ENCODE peak calls at places on chromosomes 12 and 14, in eight cellular contexts. One of them, this sample, is unnamed.

GRCh38 chr12:57614178-57614947 is 3.1 kb downstream of the ARHGEF25 start:
- DNase-seq in fibroblast of lung: no peak
- DNase-seq in MM.1S: peak; percentile 30
- DNase-seq in lower lobe of right lung: no peak
- DNase-seq in breast epithelium: no peak
- DNase-seq in transverse colon: no peak
- DNase-seq in Peyer's patch: no peak
- DNase-seq in cardiac muscle cell: no peak
- DNase-seq in this sample: no peak

GRCh38 chr12:116143883-116144266 is 133.6 kb downstream of the MED13L start:
- DNase-seq in MM.1S: no peak
- DNase-seq in fibroblast of lung: peak; percentile 64
- DNase-seq in lower lobe of right lung: no peak
- DNase-seq in transverse colon: no peak
- DNase-seq in Peyer's patch: no peak
- DNase-seq in breast epithelium: no peak
- DNase-seq in cardiac muscle cell: peak; percentile 62
- DNase-seq in this sample: no peak

GRCh38 chr14:24192933-24193332 is 2.3 kb downstream of the TM9SF1 start:
- DNase-seq in transverse colon: no peak
- DNase-seq in fibroblast of lung: no peak
- DNase-seq in breast epithelium: no peak
- DNase-seq in Peyer's patch: no peak
- DNase-seq in lower lobe of right lung: no peak
- DNase-seq in MM.1S: no peak
- DNase-seq in cardiac muscle cell: no peak
- DNase-seq in this sample: no peak

GRCh38 chr14:24434676-24435075 is 4.9 kb downstream of the KHNYN start:
- DNase-seq in transverse colon: no peak
- DNase-seq in cardiac muscle cell: no peak
- DNase-seq in lower lobe of right lung: no peak
- DNase-seq in fibroblast of lung: no peak
- DNase-seq in Peyer's patch: no peak
- DNase-seq in MM.1S: no peak
- DNase-seq in breast epithelium: no peak
- DNase-seq in this sample: no peak

GRCh38 chr12:62190921-62191746 is 69.1 kb upstream of the USP15 start:
- DNase-seq in breast epithelium: no peak
- DNase-seq in fibroblast of lung: no peak
- DNase-seq in lower lobe of right lung: peak; percentile 48
- DNase-seq in MM.1S: no peak
- DNase-seq in transverse colon: no peak
- DNase-seq in Peyer's patch: peak; percentile 47
- DNase-seq in cardiac muscle cell: no peak
- DNase-seq in this sample: no peak

GRCh38 chr14:74281069-74281468 is 21.7 kb downstream of the ABCD4 start:
- DNase-seq in lower lobe of right lung: no peak
- DNase-seq in Peyer's patch: no peak
- DNase-seq in transverse colon: no peak
- DNase-seq in breast epithelium: no peak
- DNase-seq in MM.1S: no peak
- DNase-seq in cardiac muscle cell: no peak
- DNase-seq in fibroblast of lung: no peak
- DNase-seq in this sample: no peak

GRCh38 chr14:67228325-67228984 is 12.8 kb upstream of the PALS1 start:
- DNase-seq in Peyer's patch: no peak
- DNase-seq in MM.1S: no peak
- DNase-seq in lower lobe of right lung: no peak
- DNase-seq in cardiac muscle cell: no peak
- DNase-seq in breast epithelium: no peak
- DNase-seq in transverse colon: no peak
- DNase-seq in fibroblast of lung: no peak
- DNase-seq in this sample: no peak

GRCh38 chr14:30064454-30064853 is 136.8 kb upstream of the PRKD1 start:
- DNase-seq in lower lobe of right lung: no peak
- DNase-seq in fibroblast of lung: no peak
- DNase-seq in MM.1S: peak; percentile 16
- DNase-seq in breast epithelium: no peak
- DNase-seq in Peyer's patch: no peak
- DNase-seq in cardiac muscle cell: peak; percentile 22
- DNase-seq in transverse colon: no peak
- DNase-seq in this sample: no peak

GRCh38 chr12:128938886-128939285 is 85.6 kb downstream of the GLT1D1 start:
- DNase-seq in fibroblast of lung: no peak
- DNase-seq in lower lobe of right lung: no peak
- DNase-seq in MM.1S: no peak
- DNase-seq in transverse colon: no peak
- DNase-seq in cardiac muscle cell: no peak
- DNase-seq in breast epithelium: no peak
- DNase-seq in Peyer's patch: no peak
- DNase-seq in this sample: no peak

GRCh38 chr12:69540606-69541386 is 44.5 kb upstream of the CCT2 start:
- DNase-seq in Peyer's patch: no peak
- DNase-seq in breast epithelium: no peak
- DNase-seq in MM.1S: no peak
- DNase-seq in cardiac muscle cell: peak; percentile 44
- DNase-seq in fibroblast of lung: peak; percentile 71
- DNase-seq in transverse colon: no peak
- DNase-seq in lower lobe of right lung: no peak
- DNase-seq in this sample: no peak

GRCh38 chr14:77498984-77499527 is 440 bp upstream of the ISM2 start:
- DNase-seq in transverse colon: no peak
- DNase-seq in breast epithelium: no peak
- DNase-seq in MM.1S: no peak
- DNase-seq in lower lobe of right lung: no peak
- DNase-seq in cardiac muscle cell: no peak
- DNase-seq in Peyer's patch: no peak
- DNase-seq in fibroblast of lung: no peak
- DNase-seq in this sample: no peak

GRCh38 chr12:31906581-31907286 is 52.5 kb upstream of the RESF1 start:
- DNase-seq in cardiac muscle cell: peak; percentile 65
- DNase-seq in transverse colon: no peak
- DNase-seq in MM.1S: no peak
- DNase-seq in breast epithelium: no peak
- DNase-seq in Peyer's patch: no peak
- DNase-seq in lower lobe of right lung: peak; percentile 53
- DNase-seq in fibroblast of lung: no peak
- DNase-seq in this sample: peak; percentile 9

GRCh38 chr12:108117163-108117849 is 11.8 kb upstream of the WSCD2 start:
- DNase-seq in MM.1S: no peak
- DNase-seq in lower lobe of right lung: no peak
- DNase-seq in breast epithelium: no peak
- DNase-seq in Peyer's patch: no peak
- DNase-seq in fibroblast of lung: no peak
- DNase-seq in cardiac muscle cell: no peak
- DNase-seq in transverse colon: no peak
- DNase-seq in this sample: no peak

GRCh38 chr12:6772729-6773661 is 675 bp downstream of the LAG3 start:
- DNase-seq in fibroblast of lung: no peak
- DNase-seq in transverse colon: no peak
- DNase-seq in MM.1S: no peak
- DNase-seq in Peyer's patch: no peak
- DNase-seq in breast epithelium: no peak
- DNase-seq in lower lobe of right lung: no peak
- DNase-seq in cardiac muscle cell: no peak
- DNase-seq in this sample: no peak

GRCh38 chr12:71214511-71215285 is 56.9 kb upstream of the TSPAN8 start:
- DNase-seq in MM.1S: no peak
- DNase-seq in fibroblast of lung: no peak
- DNase-seq in breast epithelium: no peak
- DNase-seq in transverse colon: peak; percentile 62
- DNase-seq in cardiac muscle cell: no peak
- DNase-seq in lower lobe of right lung: no peak
- DNase-seq in Peyer's patch: no peak
- DNase-seq in this sample: no peak

GRCh38 chr12:40375076-40375475 is 150.3 kb downstream of the LRRK2 start:
- DNase-seq in breast epithelium: no peak
- DNase-seq in MM.1S: no peak
- DNase-seq in cardiac muscle cell: peak; percentile 5
- DNase-seq in Peyer's patch: no peak
- DNase-seq in fibroblast of lung: no peak
- DNase-seq in lower lobe of right lung: no peak
- DNase-seq in transverse colon: no peak
- DNase-seq in this sample: no peak

GRCh38 chr12:43325786-43326185 is 226.2 kb downstream of the ADAMTS20 start:
- DNase-seq in fibroblast of lung: no peak
- DNase-seq in cardiac muscle cell: no peak
- DNase-seq in breast epithelium: no peak
- DNase-seq in lower lobe of right lung: no peak
- DNase-seq in MM.1S: no peak
- DNase-seq in Peyer's patch: no peak
- DNase-seq in transverse colon: no peak
- DNase-seq in this sample: no peak

GRCh38 chr12:114316076-114316475 is 89.9 kb downstream of the TBX5 start:
- DNase-seq in Peyer's patch: no peak
- DNase-seq in transverse colon: no peak
- DNase-seq in fibroblast of lung: peak; percentile 43
- DNase-seq in lower lobe of right lung: no peak
- DNase-seq in breast epithelium: no peak
- DNase-seq in MM.1S: no peak
- DNase-seq in cardiac muscle cell: peak; percentile 63
- DNase-seq in this sample: no peak

GRCh38 chr12:132071001-132071810 is 72.9 kb downstream of the DDX51 start:
- DNase-seq in transverse colon: no peak
- DNase-seq in breast epithelium: no peak
- DNase-seq in fibroblast of lung: no peak
- DNase-seq in MM.1S: no peak
- DNase-seq in lower lobe of right lung: no peak
- DNase-seq in Peyer's patch: no peak
- DNase-seq in cardiac muscle cell: no peak
- DNase-seq in this sample: no peak

GRCh38 chr12:131129839-131130238 is 176.1 kb downstream of the ADGRD1 start:
- DNase-seq in transverse colon: no peak
- DNase-seq in fibroblast of lung: no peak
- DNase-seq in Peyer's patch: no peak
- DNase-seq in lower lobe of right lung: no peak
- DNase-seq in breast epithelium: no peak
- DNase-seq in cardiac muscle cell: no peak
- DNase-seq in MM.1S: no peak
- DNase-seq in this sample: no peak

GRCh38 chr12:53231859-53232640 is at the start of gene RARG:
- DNase-seq in MM.1S: peak; percentile 71
- DNase-seq in Peyer's patch: peak; percentile 59
- DNase-seq in breast epithelium: peak; percentile 83
- DNase-seq in fibroblast of lung: peak; percentile 43
- DNase-seq in transverse colon: peak; percentile 71
- DNase-seq in lower lobe of right lung: peak; percentile 73
- DNase-seq in cardiac muscle cell: peak; percentile 56
- DNase-seq in this sample: peak; percentile 48
- H3K4me3 ChIP-seq in MM.1S: peak within 1 kb of the TSS; percentile 69
- H3K4me3 ChIP-seq in Peyer's patch: peak within 1 kb of the TSS; percentile 74
- H3K4me3 ChIP-seq in breast epithelium: peak within 1 kb of the TSS; percentile 69
- H3K4me3 ChIP-seq in fibroblast of lung: peak within 1 kb of the TSS; percentile 70
- H3K4me3 ChIP-seq in transverse colon: peak within 1 kb of the TSS; percentile 55
- H3K4me3 ChIP-seq in lower lobe of right lung: peak within 1 kb of the TSS; percentile 77
- H3K4me3 ChIP-seq in cardiac muscle cell: peak within 1 kb of the TSS; percentile 37
- H3K4me3 ChIP-seq in this sample: peak within 1 kb of the TSS; percentile 89

DNA sequence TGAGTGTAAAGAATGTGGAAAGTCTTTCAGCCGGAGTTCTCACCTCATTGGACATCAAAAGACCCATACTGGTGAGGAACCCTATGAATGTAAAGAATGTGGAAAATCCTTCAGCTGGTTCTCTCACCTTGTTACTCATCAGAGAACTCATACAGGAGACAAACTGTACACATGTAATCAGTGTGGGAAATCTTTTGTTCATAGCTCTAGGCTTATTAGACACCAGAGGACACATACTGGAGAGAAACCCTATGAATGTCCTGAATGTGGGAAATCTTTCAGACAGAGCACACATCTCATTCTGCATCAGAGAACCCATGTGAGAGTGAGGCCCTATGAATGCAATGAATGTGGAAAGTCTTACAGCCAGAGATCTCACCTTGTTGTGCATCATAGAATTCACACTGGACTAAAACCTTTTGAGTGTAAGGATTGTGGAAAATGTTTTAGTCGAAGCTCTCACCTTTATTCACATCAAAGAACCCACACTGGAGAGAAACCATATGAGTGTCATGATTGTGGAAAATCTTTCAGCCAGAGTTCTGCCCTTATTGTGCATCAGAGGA is 25.1 kb upstream of the ZNF268 start:
- DNase-seq in MM.1S: no peak
- DNase-seq in Peyer's patch: no peak
- DNase-seq in fibroblast of lung: peak; percentile 1
- DNase-seq in transverse colon: no peak
- DNase-seq in cardiac muscle cell: no peak
- DNase-seq in lower lobe of right lung: no peak
- DNase-seq in breast epithelium: no peak
- DNase-seq in this sample: no peak
- H3K9me3 ChIP-seq in MM.1S: no peaks in the 10 kb centered on the region
- H3K9me3 ChIP-seq in Peyer's patch: peaks cover 9% of the 10 kb centered on the region
- H3K9me3 ChIP-seq in fibroblast of lung: no peaks in the 10 kb centered on the region
- H3K9me3 ChIP-seq in transverse colon: peaks cover 94% of the 10 kb centered on the region
- H3K9me3 ChIP-seq in cardiac muscle cell: peaks cover 22% of the 10 kb centered on the region
- H3K9me3 ChIP-seq in lower lobe of right lung: peaks cover 100% of the 10 kb centered on the region
- H3K9me3 ChIP-seq in breast epithelium: peaks cover 100% of the 10 kb centered on the region
- H3K9me3 ChIP-seq in this sample: peaks cover 4% of the 10 kb centered on the region

GRCh38 chr12:26648584-26648983 is 184.4 kb downstream of the ITPR2 start:
- DNase-seq in cardiac muscle cell: peak; percentile 90
- DNase-seq in Peyer's patch: no peak
- DNase-seq in fibroblast of lung: peak; percentile 78
- DNase-seq in MM.1S: no peak
- DNase-seq in lower lobe of right lung: no peak
- DNase-seq in breast epithelium: no peak
- DNase-seq in transverse colon: no peak
- DNase-seq in this sample: no peak
- H3K4me1 ChIP-seq in cardiac muscle cell: no peaks in the 10 kb centered on the region
- H3K4me1 ChIP-seq in Peyer's patch: no peaks in the 10 kb centered on the region
- H3K4me1 ChIP-seq in fibroblast of lung: peaks cover 11% of the 10 kb centered on the region
- H3K4me1 ChIP-seq in MM.1S: no peaks in the 10 kb centered on the region
- H3K4me1 ChIP-seq in lower lobe of right lung: no peaks in the 10 kb centered on the region
- H3K4me1 ChIP-seq in breast epithelium: no peaks in the 10 kb centered on the region
- H3K4me1 ChIP-seq in transverse colon: no peaks in the 10 kb centered on the region
- H3K4me1 ChIP-seq in this sample: no peaks in the 10 kb centered on the region

GRCh38 chr14:105530446-105531087 is 4.2 kb downstream of the TMEM121 start:
- DNase-seq in transverse colon: no peak
- DNase-seq in lower lobe of right lung: no peak
- DNase-seq in fibroblast of lung: no peak
- DNase-seq in MM.1S: no peak
- DNase-seq in Peyer's patch: no peak
- DNase-seq in breast epithelium: no peak
- DNase-seq in cardiac muscle cell: no peak
- DNase-seq in this sample: no peak

GRCh38 chr14:105528197-105528858 is 1.9 kb downstream of the TMEM121 start:
- DNase-seq in Peyer's patch: peak; percentile 83
- DNase-seq in fibroblast of lung: peak; percentile 64
- DNase-seq in lower lobe of right lung: peak; percentile 86
- DNase-seq in transverse colon: peak; percentile 81
- DNase-seq in MM.1S: peak; percentile 81
- DNase-seq in cardiac muscle cell: peak; percentile 79
- DNase-seq in breast epithelium: peak; percentile 50
- DNase-seq in this sample: peak; percentile 59

GRCh38 chr14:105529506-105530445 is 3.4 kb downstream of the TMEM121 start:
- DNase-seq in MM.1S: no peak
- DNase-seq in transverse colon: peak; percentile 20
- DNase-seq in lower lobe of right lung: peak; percentile 51
- DNase-seq in fibroblast of lung: no peak
- DNase-seq in Peyer's patch: no peak
- DNase-seq in breast epithelium: no peak
- DNase-seq in cardiac muscle cell: no peak
- DNase-seq in this sample: no peak

GRCh38 chr14:105527381-105528196 is 1.2 kb downstream of the TMEM121 start:
- DNase-seq in MM.1S: no peak
- DNase-seq in lower lobe of right lung: no peak
- DNase-seq in fibroblast of lung: no peak
- DNase-seq in breast epithelium: no peak
- DNase-seq in transverse colon: no peak
- DNase-seq in Peyer's patch: no peak
- DNase-seq in cardiac muscle cell: no peak
- DNase-seq in this sample: no peak

GRCh38 chr14:105528859-105529505 is 2.6 kb downstream of the TMEM121 start:
- DNase-seq in Peyer's patch: no peak
- DNase-seq in breast epithelium: no peak
- DNase-seq in cardiac muscle cell: peak; percentile 15
- DNase-seq in lower lobe of right lung: peak; percentile 52
- DNase-seq in transverse colon: no peak
- DNase-seq in MM.1S: no peak
- DNase-seq in fibroblast of lung: no peak
- DNase-seq in this sample: no peak
- H3K4me3 ChIP-seq in Peyer's patch: peak overlapping the region; percentile 67
- H3K4me3 ChIP-seq in breast epithelium: peak overlapping the region; percentile 58
- H3K4me3 ChIP-seq in cardiac muscle cell: no peak overlapping the region
- H3K4me3 ChIP-seq in lower lobe of right lung: peak overlapping the region; percentile 75
- H3K4me3 ChIP-seq in transverse colon: peak overlapping the region; percentile 61
- H3K4me3 ChIP-seq in MM.1S: peak overlapping the region; percentile 55
- H3K4me3 ChIP-seq in fibroblast of lung: no peak overlapping the region
- H3K4me3 ChIP-seq in this sample: peak overlapping the region; percentile 47

This sample was measured in tibial nerve.